ENCODE peak calls at places on chromosomes 3 and 15, in nine cellular contexts. D is body of pancreas, U is endothelial cell of umbilical vein, M is adrenal gland, C is heart left ventricle, K is IMR-90, R is K562, V is tibial nerve, Y is transverse colon. Z is an unnamed sample.

GRCh38 chr3:33074217-33075067 is 22.5 kb downstream of the GLB1 start:
- DNase-seq in D (peak; percentile 69), U (peak; percentile 72), M (peak; percentile 59), C (peak; percentile 37), K (peak; percentile 72), R (peak; percentile 89), V (no peak), Y (peak; percentile 48), Z (no peak)

GRCh38 chr3:122350814-122351418 is 25.9 kb downstream of the CSTA start:
- DNase-seq in D (no peak), U (no peak), M (no peak), C (no peak), K (peak; percentile 87), R (no peak), V (no peak), Y (peak; percentile 46), Z (no peak)

GRCh38 chr3:170703121-170703588 is 117.3 kb upstream of the SLC7A14 start:
- DNase-seq in D (no peak), U (peak; percentile 56), M (no peak), C (no peak), K (peak; percentile 95), R (peak; percentile 23), V (no peak), Y (no peak), Z (no peak)

GRCh38 chr3:14220933-14221332 is 42.3 kb downstream of the LSM3 start:
- DNase-seq in D (no peak), U (no peak), M (no peak), C (no peak), K (no peak), R (no peak), V (no peak), Y (no peak), Z (no peak)

GRCh38 chr15:63870043-63870394 is 36.3 kb upstream of the HERC1 start:
- DNase-seq in D (no peak), U (no peak), M (no peak), C (no peak), K (no peak), R (no peak), V (no peak), Y (no peak), Z (no peak)

GRCh38 chr3:47874438-47874837 is 71.5 kb downstream of the DHX30 start:
- DNase-seq in D (no peak), U (no peak), M (no peak), C (no peak), K (no peak), R (no peak), V (no peak), Y (no peak), Z (no peak)

GRCh38 chr3:70358978-70359580 is 46.6 kb upstream of the MDFIC2 start:
- DNase-seq in D (peak; percentile 22), U (peak; percentile 72), M (no peak), C (no peak), K (peak; percentile 40), R (no peak), V (no peak), Y (no peak), Z (no peak)

GRCh38 chr15:44535509-44536297 is 1.2 kb upstream of the EIF3J start:
- DNase-seq in D (peak; percentile 28), U (no peak), M (peak; percentile 38), C (no peak), K (no peak), R (no peak), V (no peak), Y (peak; percentile 32), Z (peak; percentile 28)

GRCh38 chr15:31223478-31224350 is 102.9 kb upstream of the KLF13 start:
- DNase-seq in D (no peak), U (peak; percentile 18), M (no peak), C (no peak), K (no peak), R (no peak), V (no peak), Y (no peak), Z (no peak)

GRCh38 chr3:148329481-148330220 is 368.1 kb upstream of the AGTR1 start:
- DNase-seq in D (no peak), U (no peak), M (no peak), C (no peak), K (peak; percentile 40), R (no peak), V (no peak), Y (no peak), Z (no peak)

GRCh38 chr3:22496641-22497040 is 706.5 kb upstream of the UBE2E2 start:
- DNase-seq in D (no peak), U (no peak), M (no peak), C (no peak), K (no peak), R (no peak), V (no peak), Y (no peak), Z (no peak)

GRCh38 chr3:64131755-64132154 is 93.5 kb downstream of the PRICKLE2 start:
- DNase-seq in D (no peak), U (no peak), M (no peak), C (no peak), K (no peak), R (no peak), V (no peak), Y (no peak), Z (no peak)

GRCh38 chr15:96285715-96286367 is 44.7 kb upstream of the NR2F2 start:
- DNase-seq in D (no peak), U (no peak), M (no peak), C (peak; percentile 46), K (no peak), R (no peak), V (no peak), Y (no peak), Z (no peak)

GRCh38 chr15:41658689-41659088 is 1.5 kb upstream of the MGA start:
- DNase-seq in D (no peak), U (no peak), M (no peak), C (no peak), K (no peak), R (no peak), V (no peak), Y (no peak), Z (no peak)

GRCh38 chr15:93048759-93049161 is 40.3 kb downstream of the RGMA start:
- DNase-seq in D (no peak), U (no peak), M (no peak), C (no peak), K (no peak), R (no peak), V (no peak), Y (peak; percentile 43), Z (no peak)

GRCh38 chr3:120052225-120052624 is 42.0 kb downstream of the GSK3B start:
- DNase-seq in D (no peak), U (no peak), M (no peak), C (no peak), K (no peak), R (no peak), V (no peak), Y (no peak), Z (no peak)

GRCh38 chr15:57462391-57462790 is 86.1 kb downstream of the CGNL1 start:
- DNase-seq in D (no peak), U (peak; percentile 52), M (no peak), C (no peak), K (peak; percentile 4), R (no peak), V (no peak), Y (no peak), Z (no peak)

GRCh38 chr3:67605377-67605776 is 49.0 kb downstream of the SUCLG2 start:
- DNase-seq in D (no peak), U (peak; percentile 20), M (no peak), C (no peak), K (peak; percentile 83), R (no peak), V (no peak), Y (no peak), Z (no peak)

GRCh38 chr3:113697192-113698090 is 999 bp upstream of the USF3 start:
- DNase-seq in D (peak; percentile 55), U (peak; percentile 56), M (peak; percentile 50), C (no peak), K (peak; percentile 34), R (no peak), V (no peak), Y (peak; percentile 33), Z (peak; percentile 27)
- H3K27ac ChIP-seq in D (peak overlapping the region; percentile 77), U (peak overlapping the region; percentile 30), M (peak overlapping the region; percentile 23), C (peak overlapping the region; percentile 100), K (peak overlapping the region; percentile 90), R (peak overlapping the region; percentile 77), V (peak overlapping the region; percentile 100), Y (peak overlapping the region; percentile 100), Z (peak overlapping the region; percentile 100)

GRCh38 chr3:10317311-10317960 is 3.5 kb downstream of the SEC13 start:
- DNase-seq in D (no peak), U (peak; percentile 37), M (no peak), C (no peak), K (no peak), R (no peak), V (no peak), Y (no peak), Z (no peak)
- TF ChIP-seq POLR2A in D (no peak), U (no peak), M (no peak), C (no peak), K (no peak), R (no peak), V (no peak), Y (no peak), Z (no peak)

DNA sequence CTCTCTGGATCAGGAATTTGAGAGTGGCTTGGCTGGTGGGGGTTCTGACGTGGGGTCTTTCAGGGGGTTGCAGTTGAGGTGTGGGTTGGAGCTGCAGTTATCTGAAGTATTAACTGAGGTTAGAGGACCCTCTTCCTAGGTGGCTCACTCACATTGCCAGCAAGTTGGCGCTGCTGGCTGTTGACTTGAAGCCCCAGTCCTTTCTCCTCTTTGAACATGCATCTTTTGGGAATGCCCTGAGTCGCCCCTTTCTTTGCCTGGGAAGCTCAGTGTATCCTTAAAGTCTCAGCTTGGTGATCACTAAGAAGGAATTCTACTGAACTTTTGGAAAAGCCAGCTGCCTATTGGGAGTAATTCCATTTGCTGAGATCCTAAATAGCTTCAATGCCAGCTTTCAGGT is 13.0 kb upstream of the AMOTL2 start:
- DNase-seq in D (no peak), U (no peak), M (no peak), C (no peak), K (no peak), R (no peak), V (no peak), Y (no peak), Z (no peak)
- H3K4me1 ChIP-seq in D (peaks cover under 1% of the 10 kb centered on the region), U (no peaks in the 10 kb centered on the region), M (no peaks in the 10 kb centered on the region), C (no peaks in the 10 kb centered on the region), K (peaks cover 3% of the 10 kb centered on the region), R (no peaks in the 10 kb centered on the region), V (no peaks in the 10 kb centered on the region), Y (peaks cover under 1% of the 10 kb centered on the region), Z (no peaks in the 10 kb centered on the region)

GRCh38 chr3:44375450-44375849 is 36.9 kb downstream of the TCAIM start:
- DNase-seq in D (no peak), U (no peak), M (no peak), C (no peak), K (no peak), R (no peak), V (no peak), Y (no peak), Z (no peak)
- H3K27ac ChIP-seq in D (no peak overlapping the region), U (no peak overlapping the region), M (no peak overlapping the region), C (no peak overlapping the region), K (no peak overlapping the region), R (no peak overlapping the region), V (no peak overlapping the region), Y (no peak overlapping the region), Z (no peak overlapping the region)

GRCh38 chr3:140180603-140181002 is 245.6 kb downstream of the CLSTN2 start:
- DNase-seq in D (no peak), U (no peak), M (no peak), C (no peak), K (no peak), R (no peak), V (no peak), Y (no peak), Z (no peak)
- TF ChIP-seq POLR2A in D (no peak), U (no peak), M (no peak), C (no peak), K (no peak), R (no peak), V (no peak), Y (no peak), Z (no peak)